ENCODE peak calls at places on chromosomes 2 and 18, in five cellular contexts. X, U, F, K and B are unnamed samples.
A peak's percentile ranks its signal among the peaks of the same experiment; 100 is the strongest.

GRCh38 chr2:217714268-217714643 is 288.5 kb downstream of the TNS1 start:
- DNase-seq in X (peak; percentile 81), U (no peak), F (no peak), K (peak; percentile 56), B (peak; percentile 50)

GRCh38 chr2:23589220-23589647 is 204.3 kb downstream of the KLHL29 start:
- DNase-seq in X (no peak), U (no peak), F (no peak), K (no peak), B (no peak)

GRCh38 chr2:38565333-38565732 is 37.4 kb downstream of the HNRNPLL start:
- DNase-seq in X (no peak), U (no peak), F (no peak), K (no peak), B (no peak)

GRCh38 chr2:140526575-140526974 is 1604.2 kb downstream of the LRP1B start:
- DNase-seq in X (no peak), U (no peak), F (no peak), K (no peak), B (no peak)

GRCh38 chr2:27920148-27920885 is 29.8 kb downstream of the BABAM2 start:
- DNase-seq in X (no peak), U (no peak), F (no peak), K (peak; percentile 49), B (no peak)

GRCh38 chr2:129744649-129745048 is 234.8 kb upstream of the RAB6C start:
- DNase-seq in X (peak; percentile 71), U (no peak), F (no peak), K (no peak), B (peak; percentile 78)

GRCh38 chr2:48525269-48525943 is 4.5 kb upstream of the STON1 start:
- DNase-seq in X (no peak), U (no peak), F (no peak), K (no peak), B (no peak)

GRCh38 chr2:176388886-176389285 is 119.6 kb downstream of the MTX2 start:
- DNase-seq in X (no peak), U (no peak), F (no peak), K (no peak), B (no peak)

GRCh38 chr18:32509121-32509520 is 38.4 kb upstream of the GAREM1 start:
- DNase-seq in X (no peak), U (no peak), F (no peak), K (no peak), B (no peak)

GRCh38 chr2:64876137-64876647 is 113.0 kb upstream of the SLC1A4 start:
- DNase-seq in X (peak; percentile 86), U (peak; percentile 63), F (no peak), K (peak; percentile 71), B (peak; percentile 75)

GRCh38 chr2:231393149-231394131 is 2.1 kb upstream of the B3GNT7 start:
- DNase-seq in X (peak; percentile 71), U (no peak), F (no peak), K (no peak), B (peak; percentile 89)
- TF ChIP-seq CTCF in X (peak; percentile 51), U (no peak), F (no peak), K (no peak), B (peak; percentile 82)

GRCh38 chr2:187644991-187645390 is 90.8 kb upstream of the TFPI start:
- DNase-seq in X (no peak), U (no peak), F (no peak), K (no peak), B (no peak)

GRCh38 chr2:187638840-187639239 is 84.6 kb upstream of the TFPI start:
- DNase-seq in X (no peak), U (no peak), F (peak; percentile 53), K (no peak), B (no peak)

GRCh38 chr2:187640926-187641510 is 86.8 kb upstream of the TFPI start:
- DNase-seq in X (no peak), U (no peak), F (no peak), K (no peak), B (no peak)

GRCh38 chr2:187642498-187642897 is 88.3 kb upstream of the TFPI start:
- DNase-seq in X (no peak), U (no peak), F (no peak), K (no peak), B (no peak)
- H3K9ac ChIP-seq in X (no peak overlapping the region), U (no peak overlapping the region), F (no peak overlapping the region), K (no peak overlapping the region), B (no peak overlapping the region)

DNA sequence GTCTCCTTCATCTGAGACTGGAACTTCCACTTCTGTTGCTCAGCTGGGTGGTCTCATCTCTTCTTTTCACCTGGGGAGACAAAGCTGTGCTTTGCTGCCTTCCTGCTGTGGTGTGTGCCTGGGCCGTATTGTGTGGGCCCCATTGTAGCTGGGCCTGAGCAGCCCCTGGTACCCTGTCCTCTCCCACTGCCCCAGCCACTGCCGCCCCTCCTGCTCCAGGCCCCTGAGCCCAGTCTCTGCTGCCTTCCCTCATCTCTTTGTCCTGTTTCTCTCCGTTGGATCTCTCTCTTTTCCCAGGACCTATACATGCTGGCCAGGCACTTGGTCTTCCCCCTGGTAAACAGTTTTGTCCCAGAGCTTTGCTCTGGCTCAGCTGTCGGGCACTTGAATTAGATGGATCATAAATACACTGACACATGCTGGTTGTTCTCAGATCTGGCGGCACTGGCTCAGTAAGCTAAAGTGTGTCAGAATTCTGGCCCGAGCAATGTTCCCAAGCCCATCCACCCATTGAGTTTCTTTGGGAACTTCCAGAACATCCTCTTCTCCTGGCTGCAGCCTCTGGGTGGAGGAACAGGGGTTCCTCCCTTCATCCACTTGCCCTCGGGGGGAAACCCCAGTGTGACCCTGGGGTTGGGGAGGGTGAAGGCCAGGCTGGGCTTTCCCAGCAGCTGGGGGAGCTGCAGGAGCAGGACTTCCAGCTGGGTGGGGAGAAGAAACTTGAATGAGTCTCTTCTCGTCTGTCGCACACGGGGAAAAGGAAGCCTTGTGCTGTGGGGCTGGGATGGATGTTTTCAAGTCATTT is 99.0 kb downstream of the DGKD start:
- DNase-seq in X (no peak), U (no peak), F (no peak), K (no peak), B (no peak)
- H3K36me3 ChIP-seq in X (no peaks in the 10 kb centered on the region), U (peaks cover 24% of the 10 kb centered on the region), F (no peaks in the 10 kb centered on the region), K (peaks cover 45% of the 10 kb centered on the region), B (peaks cover 20% of the 10 kb centered on the region)

GRCh38 chr2:174445248-174445647 is 41.6 kb downstream of the GPR155 start:
- DNase-seq in X (no peak), U (no peak), F (no peak), K (peak; percentile 40), B (no peak)

GRCh38 chr2:174439323-174439722 is 43.8 kb downstream of the SCRN3 start:
- DNase-seq in X (no peak), U (no peak), F (no peak), K (no peak), B (no peak)

GRCh38 chr2:174444761-174445160 is 42.1 kb downstream of the GPR155 start:
- DNase-seq in X (peak; percentile 42), U (no peak), F (no peak), K (no peak), B (no peak)

GRCh38 chr2:174439950-174440349 is 44.4 kb downstream of the SCRN3 start:
- DNase-seq in X (no peak), U (no peak), F (no peak), K (no peak), B (no peak)

DNA sequence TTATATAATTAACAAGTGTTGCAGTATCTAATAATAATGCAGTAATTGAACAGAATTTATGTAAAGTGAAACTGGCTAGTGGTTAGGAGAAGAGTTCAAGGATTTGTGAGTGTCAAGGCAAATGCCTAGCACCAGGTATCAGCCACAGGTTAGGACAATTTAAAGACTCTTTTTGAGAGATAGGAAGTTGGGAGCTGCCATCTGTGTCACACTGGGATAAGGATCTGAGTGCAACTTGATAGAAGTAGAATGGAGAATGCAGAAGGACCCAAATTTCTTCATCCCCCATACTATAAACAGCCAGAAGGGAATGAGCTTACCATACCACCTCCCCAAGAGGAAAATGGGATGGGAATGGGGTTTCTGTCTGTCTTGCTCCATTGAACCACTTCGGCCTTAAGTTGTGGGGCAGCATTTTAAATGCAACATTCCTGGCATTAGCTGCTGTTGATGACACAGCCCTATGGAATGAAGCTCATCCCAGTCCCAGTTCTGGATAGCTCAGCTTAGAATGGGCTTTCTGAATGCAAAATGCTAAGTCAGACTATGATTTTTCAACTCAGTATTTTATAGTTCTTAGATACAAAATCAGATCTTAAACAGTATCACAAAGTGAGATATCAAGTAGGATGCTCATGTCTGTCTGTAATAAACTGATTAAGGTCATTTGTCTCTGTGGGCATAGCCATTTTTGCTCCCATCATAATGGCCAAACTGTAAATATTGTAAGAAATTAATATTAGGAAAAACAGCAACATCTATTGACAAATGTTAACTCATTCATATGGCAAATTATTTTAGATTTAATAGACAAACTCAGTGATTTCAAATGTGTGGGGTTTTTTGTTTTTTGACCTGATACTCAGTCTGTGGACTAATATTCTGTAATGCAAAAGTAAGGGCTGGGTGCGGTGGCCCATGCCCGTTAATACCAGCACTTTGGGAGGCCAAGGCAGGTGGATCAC is 44.0 kb downstream of the GPR155 start:
- DNase-seq in X (peak; percentile 2), U (no peak), F (no peak), K (peak; percentile 89), B (peak; percentile 48)
- TF ChIP-seq CTCF in X (no peak), U (no peak), F (no peak), K (no peak), B (no peak)

GRCh38 chr2:191632426-191632825 is 45.5 kb upstream of the NABP1 start:
- DNase-seq in X (no peak), U (no peak), F (no peak), K (no peak), B (no peak)
- H3K9ac ChIP-seq in X (no peak overlapping the region), U (no peak overlapping the region), F (no peak overlapping the region), K (no peak overlapping the region), B (no peak overlapping the region)

GRCh38 chr2:231807020-231807419 is 20.8 kb downstream of the COPS7B start:
- DNase-seq in X (no peak), U (no peak), F (no peak), K (no peak), B (no peak)
- H3K36me3 ChIP-seq in X (peaks cover 4% of the 10 kb centered on the region), U (no peaks in the 10 kb centered on the region), F (peaks cover 4% of the 10 kb centered on the region), K (peaks cover 28% of the 10 kb centered on the region), B (peaks cover 86% of the 10 kb centered on the region)

GRCh38 chr2:235641956-235642355 is 148.1 kb downstream of the AGAP1 start:
- DNase-seq in X (no peak), U (no peak), F (no peak), K (no peak), B (no peak)

GRCh38 chr2:235641333-235641732 is 147.5 kb downstream of the AGAP1 start:
- DNase-seq in X (no peak), U (no peak), F (no peak), K (peak; percentile 57), B (no peak)

GRCh38 chr2:235643680-235644117 is 149.9 kb downstream of the AGAP1 start:
- DNase-seq in X (no peak), U (no peak), F (no peak), K (no peak), B (no peak)

GRCh38 chr2:235644191-235644590 is 150.3 kb downstream of the AGAP1 start:
- DNase-seq in X (no peak), U (no peak), F (no peak), K (no peak), B (no peak)

GRCh38 chr2:235642446-235643107 is 148.7 kb downstream of the AGAP1 start:
- DNase-seq in X (no peak), U (no peak), F (no peak), K (peak; percentile 82), B (no peak)
- TF ChIP-seq CTCF in X (peak; percentile 5), U (no peak), F (no peak), K (no peak), B (peak; percentile 54)

GRCh38 chr2:61059382-61059781 is 6.3 kb upstream of the SANBR start:
- DNase-seq in X (no peak), U (no peak), F (no peak), K (no peak), B (no peak)
- H3K9ac ChIP-seq in X (no peak overlapping the region), U (no peak overlapping the region), F (no peak overlapping the region), K (no peak overlapping the region), B (no peak overlapping the region)

GRCh38 chr2:233838251-233838650 is 16.1 kb downstream of the HJURP start:
- DNase-seq in X (no peak), U (no peak), F (no peak), K (no peak), B (peak; percentile 24)
- H3K36me3 ChIP-seq in X (peaks cover 20% of the 10 kb centered on the region), U (no peaks in the 10 kb centered on the region), F (peaks cover 29% of the 10 kb centered on the region), K (peaks cover 13% of the 10 kb centered on the region), B (peaks cover 82% of the 10 kb centered on the region)